ENCODE peak calls at places on chromosome 19, in seven cellular contexts. F is heart left ventricle, U is fibroblast of the aortic adventitia, S is foreskin fibroblast, P is left lung, V is dorsolateral prefrontal cortex, H is AG04450. D is an unnamed sample.

GRCh38 chr19:42092350-42092749 is 16.4 kb downstream of the ZNF574 start:
- DNase-seq in F (no peak), U (no peak), P (no peak), H (no peak), V (no peak), S (no peak), D (no peak)

GRCh38 chr19:53908933-53909415 is at the start of gene CACNG7:
- DNase-seq in V (no peak), P (no peak), U (peak; percentile 35), F (no peak), H (no peak), S (no peak), D (no peak)

GRCh38 chr19:35903550-35904179 is 1.3 kb downstream of the HCST start:
- DNase-seq in H (no peak), U (peak; percentile 27), F (peak; percentile 71), V (peak; percentile 49), P (peak; percentile 95), S (peak; percentile 79), D (peak; percentile 53)

GRCh38 chr19:42032428-42032827 is 37.6 kb downstream of the GRIK5 start:
- DNase-seq in F (no peak), U (peak; percentile 5), V (no peak), H (no peak), S (no peak), P (peak; percentile 30), D (no peak)

GRCh38 chr19:51676566-51677083 is 16.5 kb upstream of the SPACA6 start:
- DNase-seq in V (no peak), H (no peak), F (no peak), P (no peak), U (no peak), S (no peak), D (no peak)

GRCh38 chr19:916645-917322 is 349 bp upstream of the KISS1R start:
- DNase-seq in H (no peak), S (no peak), V (no peak), P (no peak), F (no peak), U (no peak), D (no peak)

GRCh38 chr19:58346961-58347929 is 6.0 kb downstream of the A1BG start:
- DNase-seq in V (peak; percentile 66), U (peak; percentile 54), S (peak; percentile 74), H (no peak), P (peak; percentile 89), F (peak; percentile 59), D (no peak)

GRCh38 chr19:29372461-29372860 is 153.3 kb upstream of the VSTM2B start:
- DNase-seq in V (no peak), H (no peak), S (no peak), U (no peak), F (no peak), P (no peak), D (no peak)

GRCh38 chr19:1917926-1918325 is 12.7 kb downstream of the ADAT3 start:
- DNase-seq in S (no peak), U (no peak), F (no peak), H (no peak), V (no peak), P (no peak), D (no peak)

GRCh38 chr19:35939307-35940077 is 3.3 kb downstream of the LRFN3 start:
- DNase-seq in F (no peak), U (no peak), S (no peak), H (no peak), V (no peak), P (peak; percentile 78), D (no peak)

GRCh38 chr19:16106121-16106520 is 5.6 kb upstream of the RAB8A start:
- DNase-seq in V (no peak), F (no peak), S (peak; percentile 43), U (no peak), P (no peak), H (no peak), D (no peak)

GRCh38 chr19:3344608-3345598 is 21.5 kb upstream of the NFIC start:
- DNase-seq in V (no peak), S (no peak), F (no peak), H (no peak), U (no peak), P (no peak), D (no peak)
- H3K4me3 ChIP-seq in V (no peak overlapping the region), S (no peak overlapping the region), F (no peak overlapping the region), H (no peak overlapping the region), U (no peak overlapping the region), P (no peak overlapping the region), D (no peak overlapping the region)

GRCh38 chr19:30407310-30407709 is 35.1 kb downstream of the ZNF536 start:
- DNase-seq in H (no peak), F (no peak), S (no peak), U (no peak), V (no peak), P (no peak), D (no peak)

GRCh38 chr19:30406220-30406944 is 34.2 kb downstream of the ZNF536 start:
- DNase-seq in H (no peak), S (peak; percentile 18), U (no peak), F (no peak), V (peak; percentile 73), P (no peak), D (no peak)

GRCh38 chr19:30416375-30416774 is 44.2 kb downstream of the ZNF536 start:
- DNase-seq in P (no peak), U (no peak), S (no peak), F (no peak), H (no peak), V (no peak), D (no peak)

GRCh38 chr19:30408734-30409301 is 36.6 kb downstream of the ZNF536 start:
- DNase-seq in S (no peak), F (no peak), V (no peak), U (no peak), H (no peak), P (no peak), D (no peak)

GRCh38 chr19:30411714-30412113 is 39.5 kb downstream of the ZNF536 start:
- DNase-seq in U (no peak), H (no peak), S (no peak), P (no peak), V (no peak), F (no peak), D (no peak)
- H3K4me3 ChIP-seq in U (no peak overlapping the region), H (no peak overlapping the region), S (no peak overlapping the region), P (no peak overlapping the region), V (no peak overlapping the region), F (no peak overlapping the region), D (no peak overlapping the region)

DNA sequence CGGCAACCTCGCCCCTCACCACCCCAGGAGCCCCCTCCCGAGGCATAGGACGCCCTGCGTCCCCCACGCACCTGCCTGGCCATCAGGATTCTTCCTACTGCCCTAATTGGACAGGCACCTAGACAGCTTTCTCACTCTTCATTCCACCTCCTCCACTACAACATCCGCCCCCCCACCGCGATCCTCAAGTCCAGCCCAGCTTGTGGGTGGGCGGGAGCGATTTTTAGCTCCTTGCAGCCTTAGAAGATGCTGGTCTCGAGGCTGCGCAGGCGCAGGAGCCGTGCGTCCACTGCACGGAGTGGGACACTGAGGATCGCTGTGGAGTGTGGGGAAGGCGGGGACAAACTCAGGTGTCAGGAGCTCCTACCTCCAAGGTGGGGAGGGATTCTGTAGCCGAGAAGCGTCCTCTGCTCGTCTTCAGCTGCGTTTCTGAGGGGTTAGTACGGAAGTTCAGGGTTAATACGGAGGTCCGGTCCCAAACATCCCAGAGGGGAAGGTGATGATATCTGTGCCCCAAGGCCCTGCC is at the start of gene RTBDN:
- DNase-seq in S (no peak), H (no peak), U (no peak), V (peak; percentile 49), F (no peak), P (no peak), D (no peak)
- H3K4me3 ChIP-seq in S (peak within 1 kb of the TSS; percentile 44), H (peak within 1 kb of the TSS; percentile 56), U (peak within 1 kb of the TSS; percentile 48), V (peak within 1 kb of the TSS; percentile 66), F (peak within 1 kb of the TSS; percentile 39), P (peak within 1 kb of the TSS; percentile 21), D (peak within 1 kb of the TSS; percentile 36)

GRCh38 chr19:33375760-33376159 is 2.3 kb downstream of the CEBPG start:
- DNase-seq in U (peak; percentile 64), S (no peak), P (no peak), F (no peak), H (no peak), V (no peak), D (no peak)

GRCh38 chr19:33373701-33374405 is at the start of gene CEBPG:
- DNase-seq in U (peak; percentile 69), S (peak; percentile 84), H (no peak), F (peak; percentile 62), V (no peak), P (peak; percentile 97), D (no peak)

GRCh38 chr19:33376423-33376822 is 2.9 kb downstream of the CEBPG start:
- DNase-seq in S (peak; percentile 84), U (peak; percentile 91), F (peak; percentile 77), V (no peak), H (no peak), P (peak; percentile 73), D (peak; percentile 36)

GRCh38 chr19:33374406-33374703 is 846 bp downstream of the CEBPG start:
- DNase-seq in P (peak; percentile 74), H (no peak), S (no peak), F (no peak), V (no peak), U (peak; percentile 53), D (no peak)

DNA sequence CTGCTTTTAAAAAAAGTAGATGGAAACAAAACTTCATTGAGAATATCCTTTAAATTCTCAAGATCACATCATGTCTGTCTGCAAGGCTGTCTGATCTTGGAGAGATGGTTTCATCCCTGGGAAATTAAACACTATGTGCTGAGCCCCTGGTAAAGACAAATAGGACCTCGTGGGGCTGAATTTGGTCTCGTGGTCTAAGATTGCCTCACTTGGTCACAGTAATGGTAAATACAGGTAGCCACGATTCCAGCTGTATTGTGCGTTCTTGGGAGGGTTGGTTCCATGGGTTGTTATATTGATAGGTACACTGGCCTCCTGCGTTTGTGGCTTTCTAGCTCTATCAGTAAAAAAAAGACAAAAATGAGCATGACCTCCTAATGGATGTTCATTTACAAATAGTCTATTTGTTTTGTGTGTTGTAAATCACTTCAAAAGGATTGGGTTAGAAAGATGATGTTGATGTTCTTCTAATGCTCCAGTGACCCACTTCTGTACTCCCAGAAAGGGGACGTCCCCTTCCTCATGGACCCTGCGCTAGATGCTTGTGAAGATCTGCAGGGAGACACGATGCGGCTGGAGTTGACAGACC is 1.7 kb downstream of the CEBPG start:
- DNase-seq in S (no peak), P (no peak), U (no peak), F (no peak), H (no peak), V (no peak), D (no peak)
- H3K4me3 ChIP-seq in S (peak overlapping the region; percentile 70), P (no peak overlapping the region), U (peak overlapping the region; percentile 97), F (peak overlapping the region; percentile 71), H (peak overlapping the region; percentile 94), V (peak overlapping the region; percentile 84), D (peak overlapping the region; percentile 59)

D was measured in HFF-Myc.